ENCODE peak calls at places on chromosomes 6 and 20, in four cellular contexts. R is K562, W is HL-60, M is GM12878. I is an unnamed sample.

GRCh38 chr20:47258745-47259695 is 97.5 kb downstream of the ZMYND8 start:
- DNase-seq in W (no peak), R (no peak), M (peak), I (no peak)

GRCh38 chr20:16749573-16749972 is 1.4 kb downstream of the OTOR start:
- DNase-seq in M (no peak), R (peak), W (no peak), I (no peak)

GRCh38 chr6:139029470-139030210 is 1.1 kb downstream of the ABRACL start:
- DNase-seq in W (peak), M (no peak), R (peak), I (no peak)

GRCh38 chr6:63671098-63671754 is 35.6 kb downstream of the PHF3 start:
- DNase-seq in R (no peak), W (no peak), M (no peak), I (no peak)

GRCh38 chr6:122717350-122717749 is 62.2 kb upstream of the FABP7 start:
- DNase-seq in M (no peak), W (peak), R (no peak), I (no peak)

GRCh38 chr20:44247676-44248419 is 740 bp downstream of the GDAP1L1 start:
- DNase-seq in M (no peak), W (peak), R (peak), I (peak)

GRCh38 chr6:158285321-158285960 is 26.8 kb upstream of the TULP4 start:
- DNase-seq in W (no peak), R (no peak), M (no peak), I (no peak)

GRCh38 chr6:104003803-104004516 is 855.8 kb downstream of the HACE1 start:
- DNase-seq in W (no peak), R (peak), M (no peak), I (no peak)

GRCh38 chr6:144744720-144745119 is 459.6 kb downstream of the UTRN start:
- DNase-seq in W (no peak), M (no peak), R (no peak), I (no peak)

GRCh38 chr6:47787620-47788497 is 6.0 kb downstream of the OPN5 start:
- DNase-seq in M (no peak), W (peak), R (peak), I (peak)

GRCh38 chr6:388202-388903 is 3.2 kb upstream of the IRF4 start:
- DNase-seq in M (no peak), R (no peak), W (no peak), I (no peak)

GRCh38 chr20:41956316-41957050 is 338.3 kb upstream of the CHD6 start:
- DNase-seq in R (peak), W (peak), M (no peak), I (no peak)

GRCh38 chr6:11889574-11889973 is 111.0 kb upstream of the ADTRP start:
- DNase-seq in W (no peak), M (no peak), R (no peak), I (no peak)

GRCh38 chr6:113732384-113732966 is 124.7 kb upstream of the MARCKS start:
- DNase-seq in R (no peak), M (no peak), W (no peak), I (no peak)

GRCh38 chr6:90135672-90136071 is 161.0 kb downstream of the BACH2 start:
- DNase-seq in W (no peak), M (no peak), R (no peak), I (no peak)

GRCh38 chr6:149918151-149918905 is 4.6 kb downstream of the RAET1G start:
- DNase-seq in M (no peak), W (no peak), R (no peak), I (no peak)

GRCh38 chr6:12105271-12105670 is 93.2 kb downstream of the HIVEP1 start:
- DNase-seq in W (no peak), M (no peak), R (no peak), I (no peak)

GRCh38 chr6:86193821-86194220 is 551.1 kb upstream of the SYNCRIP start:
- DNase-seq in W (no peak), M (no peak), R (no peak), I (no peak)

GRCh38 chr20:23920936-23921335 is 41.4 kb upstream of the CST5 start:
- DNase-seq in M (no peak), W (no peak), R (no peak), I (no peak)

GRCh38 chr6:159828074-159828473 is 28.0 kb downstream of the PNLDC1 start:
- DNase-seq in M (no peak), W (no peak), R (peak), I (no peak)

GRCh38 chr6:151576658-151577057 is 82.8 kb downstream of the CCDC170 start:
- DNase-seq in M (no peak), W (no peak), R (no peak), I (no peak)

GRCh38 chr6:42450314-42451145 is 1.2 kb downstream of the TRERF1 start:
- DNase-seq in W (peak), M (no peak), R (no peak), I (no peak)

GRCh38 chr6:168281826-168282225 is 37.8 kb downstream of the DACT2 start:
- DNase-seq in M (no peak), R (no peak), W (no peak), I (no peak)

GRCh38 chr6:26020983-26021349 is 58.4 kb downstream of the TRIM38 start:
- DNase-seq in M (no peak), W (peak), R (peak), I (no peak)
- TF ChIP-seq SPI1 in M (no peak), W (no peak), R (no peak), I (no peak)

DNA sequence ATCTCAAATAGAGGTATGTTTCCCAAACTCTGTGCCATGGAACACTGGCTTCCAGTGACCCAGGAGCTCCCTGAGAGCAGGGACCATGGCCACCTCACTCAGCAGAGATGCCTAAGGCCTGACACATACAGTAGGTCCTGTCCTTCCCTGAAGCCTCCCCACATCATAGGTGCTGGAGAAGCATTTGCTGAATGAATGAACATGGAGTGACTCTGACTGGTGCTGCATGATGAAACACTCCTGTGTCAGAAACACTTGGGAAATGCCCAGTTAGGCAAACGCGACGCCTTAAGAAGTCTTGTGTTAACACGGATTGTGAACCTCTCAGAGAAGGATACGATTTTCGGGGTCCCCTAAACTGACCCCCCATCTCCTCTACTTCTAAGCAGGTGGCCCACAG is 14.3 kb downstream of the SLA2 start:
- DNase-seq in R (no peak), M (no peak), W (peak), I (no peak)
- TF ChIP-seq SPI1 in R (no peak), M (no peak), W (no peak), I (no peak)

GRCh38 chr20:63746766-63747315 is 7.3 kb downstream of the SLC2A4RG start:
- DNase-seq in R (no peak), M (no peak), W (no peak), I (no peak)
- TF ChIP-seq SPI1 in R (no peak), M (no peak), W (no peak), I (no peak)

GRCh38 chr6:41062056-41062455 is 9.1 kb downstream of the APOBEC2 start:
- DNase-seq in R (no peak), M (no peak), W (no peak), I (no peak)
- TF ChIP-seq SPI1 in R (no peak), M (no peak), W (no peak), I (no peak)

I was measured in GM12891.